ENCODE peak calls at places on chromosome 15, in eight cellular contexts. W is activated T-cell treated with anti-CD3 and anti-CD28 coated beads for 1 hour, A is coronary artery, K is progenitor cell of endocrine pancreas, J is germinal center, V is upper lobe of left lung, R is fibroblast of mammary gland, N is A549. E is an unnamed sample.

GRCh38 chr15:94002026-94002425 is 229.3 kb upstream of the MCTP2 start:
- DNase-seq in R (no peak), W (no peak), A (no peak), V (no peak), K (no peak), N (no peak), J (no peak), E (no peak)

GRCh38 chr15:60179786-60180391 is 175.8 kb downstream of the FOXB1 start:
- DNase-seq in W (no peak), R (peak), N (peak), V (no peak), K (no peak), A (no peak), J (peak), E (peak)

GRCh38 chr15:73165844-73166243 is 113.6 kb downstream of the NEO1 start:
- DNase-seq in K (no peak), A (no peak), W (no peak), N (no peak), J (no peak), R (no peak), V (no peak), E (no peak)

GRCh38 chr15:95032181-95032580 is 800.8 kb downstream of the MCTP2 start:
- DNase-seq in W (no peak), J (no peak), V (no peak), R (peak), N (no peak), A (no peak), K (no peak), E (no peak)

GRCh38 chr15:63156708-63157065 is 590 bp downstream of the RPS27L start:
- DNase-seq in J (peak), K (no peak), W (no peak), V (no peak), A (no peak), N (peak), R (peak), E (no peak)

GRCh38 chr15:92365079-92365478 is 28.6 kb upstream of the ST8SIA2 start:
- DNase-seq in V (no peak), J (no peak), A (no peak), N (no peak), W (no peak), K (no peak), R (peak), E (no peak)

GRCh38 chr15:78616506-78616905 is 4.3 kb downstream of the CHRNA3 start:
- DNase-seq in W (no peak), K (peak), R (no peak), V (no peak), J (no peak), N (no peak), A (no peak), E (no peak)

GRCh38 chr15:92159906-92160841 is 233.5 kb upstream of the ST8SIA2 start:
- DNase-seq in A (no peak), J (no peak), K (no peak), W (no peak), V (no peak), R (no peak), N (no peak), E (no peak)

GRCh38 chr15:99703603-99704443 is 29.4 kb downstream of the LYSMD4 start:
- DNase-seq in R (peak), K (no peak), N (peak), A (no peak), V (no peak), J (peak), W (no peak), E (peak)

GRCh38 chr15:95175914-95176658 is 944.7 kb downstream of the MCTP2 start:
- DNase-seq in V (no peak), K (no peak), A (no peak), R (peak), J (no peak), W (no peak), N (no peak), E (no peak)

GRCh38 chr15:31276596-31277298 is 49.9 kb upstream of the KLF13 start:
- DNase-seq in N (no peak), W (no peak), K (no peak), R (no peak), V (no peak), J (no peak), A (no peak), E (no peak)

GRCh38 chr15:77013786-77014136 is 18.8 kb downstream of the PSTPIP1 start:
- DNase-seq in J (peak), V (no peak), A (no peak), W (peak), K (no peak), N (no peak), R (no peak), E (peak)

E was measured in Calu3.